ENCODE peak calls at places on chromosomes 1 and 21, in four cellular contexts. One of them, this sample, is unnamed.
A peak's percentile ranks its signal among the peaks of the same experiment; 100 is the strongest.

GRCh38 chr1:51636765-51637522 is 20.1 kb downstream of the OSBPL9 start:
- DNase-seq in K562: peak; percentile 61
- DNase-seq in GM12878: no peak
- DNase-seq in SK-N-SH: no peak
- DNase-seq in this sample: no peak

GRCh38 chr1:206816390-206817287 is 44.3 kb upstream of the IL10 start:
- DNase-seq in K562: peak; percentile 71
- DNase-seq in GM12878: peak; percentile 73
- DNase-seq in SK-N-SH: no peak
- DNase-seq in this sample: no peak

GRCh38 chr1:246677842-246678241 is 46.4 kb upstream of the SCCPDH start:
- DNase-seq in K562: no peak
- DNase-seq in GM12878: no peak
- DNase-seq in SK-N-SH: no peak
- DNase-seq in this sample: no peak

GRCh38 chr1:31426249-31426922 is 13.4 kb downstream of the SERINC2 start:
- DNase-seq in K562: no peak
- DNase-seq in GM12878: no peak
- DNase-seq in SK-N-SH: no peak
- DNase-seq in this sample: no peak

GRCh38 chr1:216617081-216617480 is 106.1 kb downstream of the ESRRG start:
- DNase-seq in K562: no peak
- DNase-seq in GM12878: no peak
- DNase-seq in SK-N-SH: no peak
- DNase-seq in this sample: no peak

GRCh38 chr1:218476385-218476784 is 131.2 kb downstream of the TGFB2 start:
- DNase-seq in K562: no peak
- DNase-seq in GM12878: no peak
- DNase-seq in SK-N-SH: no peak
- DNase-seq in this sample: peak; percentile 35

GRCh38 chr1:218699411-218699810 is 354.3 kb downstream of the TGFB2 start:
- DNase-seq in K562: no peak
- DNase-seq in GM12878: no peak
- DNase-seq in SK-N-SH: no peak
- DNase-seq in this sample: no peak

GRCh38 chr1:40978886-40979240 is 633 bp upstream of the CTPS1 start:
- DNase-seq in K562: no peak
- DNase-seq in GM12878: no peak
- DNase-seq in SK-N-SH: no peak
- DNase-seq in this sample: no peak

GRCh38 chr1:185929759-185930158 is 195.6 kb downstream of the HMCN1 start:
- DNase-seq in K562: no peak
- DNase-seq in GM12878: no peak
- DNase-seq in SK-N-SH: no peak
- DNase-seq in this sample: no peak

GRCh38 chr1:30506785-30507312 is 216.5 kb downstream of the MATN1 start:
- DNase-seq in K562: no peak
- DNase-seq in GM12878: no peak
- DNase-seq in SK-N-SH: no peak
- DNase-seq in this sample: no peak

GRCh38 chr1:197637406-197637805 is 137.9 kb downstream of the DENND1B start:
- DNase-seq in K562: no peak
- DNase-seq in GM12878: no peak
- DNase-seq in SK-N-SH: no peak
- DNase-seq in this sample: no peak

GRCh38 chr1:224438989-224439388 is 4.4 kb upstream of the WDR26 start:
- DNase-seq in K562: no peak
- DNase-seq in GM12878: no peak
- DNase-seq in SK-N-SH: no peak
- DNase-seq in this sample: peak; percentile 91

GRCh38 chr21:43718872-43719747 is at the start of gene PDXK:
- DNase-seq in K562: peak; percentile 94
- DNase-seq in GM12878: peak; percentile 35
- DNase-seq in SK-N-SH: peak; percentile 97
- DNase-seq in this sample: peak; percentile 67

GRCh38 chr21:40049031-40049958 is 182.1 kb downstream of the PCP4 start:
- DNase-seq in K562: no peak
- DNase-seq in GM12878: no peak
- DNase-seq in SK-N-SH: no peak
- DNase-seq in this sample: no peak

GRCh38 chr1:204448321-204448964 is 36.8 kb upstream of the PPP1R15B start:
- DNase-seq in K562: no peak
- DNase-seq in GM12878: no peak
- DNase-seq in SK-N-SH: no peak
- DNase-seq in this sample: no peak

GRCh38 chr1:80509965-80510522 is 1290.7 kb upstream of the ADGRL2 start:
- DNase-seq in K562: no peak
- DNase-seq in GM12878: no peak
- DNase-seq in SK-N-SH: no peak
- DNase-seq in this sample: no peak

GRCh38 chr1:94246692-94247145 is 9.3 kb upstream of the ARHGAP29 start:
- DNase-seq in K562: no peak
- DNase-seq in GM12878: no peak
- DNase-seq in SK-N-SH: peak; percentile 28
- DNase-seq in this sample: no peak

GRCh38 chr1:150227228-150227627 is 8.7 kb downstream of the ANP32E start:
- DNase-seq in K562: no peak
- DNase-seq in GM12878: no peak
- DNase-seq in SK-N-SH: no peak
- DNase-seq in this sample: no peak

GRCh38 chr1:204523605-204524215 is 7.5 kb downstream of the MDM4 start:
- DNase-seq in K562: peak; percentile 42
- DNase-seq in GM12878: no peak
- DNase-seq in SK-N-SH: no peak
- DNase-seq in this sample: peak; percentile 18

GRCh38 chr1:33349081-33349759 is 28.3 kb upstream of the A3GALT2 start:
- DNase-seq in K562: peak; percentile 63
- DNase-seq in GM12878: no peak
- DNase-seq in SK-N-SH: peak; percentile 89
- DNase-seq in this sample: no peak

GRCh38 chr1:208083016-208083714 is 161.0 kb downstream of the PLXNA2 start:
- DNase-seq in K562: no peak
- DNase-seq in GM12878: no peak
- DNase-seq in SK-N-SH: peak; percentile 68
- DNase-seq in this sample: no peak

GRCh38 chr1:52929019-52929418 is 1.9 kb downstream of the SCP2 start:
- DNase-seq in K562: no peak
- DNase-seq in GM12878: no peak
- DNase-seq in SK-N-SH: no peak
- DNase-seq in this sample: no peak

GRCh38 chr1:183097438-183098051 is 74.3 kb downstream of the LAMC1 start:
- DNase-seq in K562: no peak
- DNase-seq in GM12878: no peak
- DNase-seq in SK-N-SH: no peak
- DNase-seq in this sample: no peak

GRCh38 chr1:12246584-12246983 is 16.8 kb downstream of the VPS13D start:
- DNase-seq in K562: no peak
- DNase-seq in GM12878: no peak
- DNase-seq in SK-N-SH: no peak
- DNase-seq in this sample: no peak

GRCh38 chr1:117544509-117545109 is 61.2 kb upstream of the TENT5C start:
- DNase-seq in K562: no peak
- DNase-seq in GM12878: no peak
- DNase-seq in SK-N-SH: no peak
- DNase-seq in this sample: peak; percentile 68

GRCh38 chr1:3609769-3610157 is 1.5 kb downstream of the MEGF6 start:
- DNase-seq in K562: no peak
- DNase-seq in GM12878: no peak
- DNase-seq in SK-N-SH: no peak
- DNase-seq in this sample: no peak

GRCh38 chr1:179490611-179491010 is 85.1 kb downstream of the NPHS2 start:
- DNase-seq in K562: no peak
- DNase-seq in GM12878: no peak
- DNase-seq in SK-N-SH: no peak
- DNase-seq in this sample: no peak

GRCh38 chr1:159008744-159009188 is 941 bp upstream of the IFI16 start:
- DNase-seq in K562: no peak
- DNase-seq in GM12878: peak; percentile 69
- DNase-seq in SK-N-SH: no peak
- DNase-seq in this sample: no peak

GRCh38 chr1:13836136-13836535 is 136.1 kb downstream of the PRDM2 start:
- DNase-seq in K562: no peak
- DNase-seq in GM12878: no peak
- DNase-seq in SK-N-SH: peak; percentile 1
- DNase-seq in this sample: no peak

GRCh38 chr1:158354255-158354654 is 561 bp downstream of the CD1E start:
- DNase-seq in K562: no peak
- DNase-seq in GM12878: no peak
- DNase-seq in SK-N-SH: no peak
- DNase-seq in this sample: no peak

GRCh38 chr1:234750922-234751595 is 141.1 kb upstream of the IRF2BP2 start:
- DNase-seq in K562: peak; percentile 79
- DNase-seq in GM12878: no peak
- DNase-seq in SK-N-SH: no peak
- DNase-seq in this sample: peak; percentile 99

GRCh38 chr1:23407036-23407630 is 17.4 kb downstream of the TCEA3 start:
- DNase-seq in K562: no peak
- DNase-seq in GM12878: no peak
- DNase-seq in SK-N-SH: no peak
- DNase-seq in this sample: no peak

GRCh38 chr1:170010443-170010842 is 64.1 kb downstream of the KIFAP3 start:
- DNase-seq in K562: peak; percentile 73
- DNase-seq in GM12878: no peak
- DNase-seq in SK-N-SH: no peak
- DNase-seq in this sample: peak; percentile 44

GRCh38 chr1:103496014-103496635 is 29.4 kb upstream of the RNPC3 start:
- DNase-seq in K562: no peak
- DNase-seq in GM12878: no peak
- DNase-seq in SK-N-SH: no peak
- DNase-seq in this sample: no peak

GRCh38 chr1:214401666-214402065 is 120.7 kb downstream of the SMYD2 start:
- DNase-seq in K562: no peak
- DNase-seq in GM12878: no peak
- DNase-seq in SK-N-SH: no peak
- DNase-seq in this sample: no peak

GRCh38 chr1:214402583-214403216 is 121.7 kb downstream of the SMYD2 start:
- DNase-seq in K562: no peak
- DNase-seq in GM12878: no peak
- DNase-seq in SK-N-SH: no peak
- DNase-seq in this sample: no peak

GRCh38 chr1:214403431-214403830 is 122.5 kb downstream of the SMYD2 start:
- DNase-seq in K562: no peak
- DNase-seq in GM12878: no peak
- DNase-seq in SK-N-SH: no peak
- DNase-seq in this sample: no peak

GRCh38 chr1:214404571-214405213 is 123.7 kb downstream of the SMYD2 start:
- DNase-seq in K562: no peak
- DNase-seq in GM12878: no peak
- DNase-seq in SK-N-SH: no peak
- DNase-seq in this sample: peak; percentile 2

GRCh38 chr1:214404154-214404553 is 123.2 kb downstream of the SMYD2 start:
- DNase-seq in K562: no peak
- DNase-seq in GM12878: peak; percentile 12
- DNase-seq in SK-N-SH: no peak
- DNase-seq in this sample: no peak
- H3K4me2 ChIP-seq in K562: no peak overlapping the region
- H3K4me2 ChIP-seq in GM12878: no peak overlapping the region
- H3K4me2 ChIP-seq in SK-N-SH: peak overlapping the region; percentile 63
- H3K4me2 ChIP-seq in this sample: no peak overlapping the region

DNA sequence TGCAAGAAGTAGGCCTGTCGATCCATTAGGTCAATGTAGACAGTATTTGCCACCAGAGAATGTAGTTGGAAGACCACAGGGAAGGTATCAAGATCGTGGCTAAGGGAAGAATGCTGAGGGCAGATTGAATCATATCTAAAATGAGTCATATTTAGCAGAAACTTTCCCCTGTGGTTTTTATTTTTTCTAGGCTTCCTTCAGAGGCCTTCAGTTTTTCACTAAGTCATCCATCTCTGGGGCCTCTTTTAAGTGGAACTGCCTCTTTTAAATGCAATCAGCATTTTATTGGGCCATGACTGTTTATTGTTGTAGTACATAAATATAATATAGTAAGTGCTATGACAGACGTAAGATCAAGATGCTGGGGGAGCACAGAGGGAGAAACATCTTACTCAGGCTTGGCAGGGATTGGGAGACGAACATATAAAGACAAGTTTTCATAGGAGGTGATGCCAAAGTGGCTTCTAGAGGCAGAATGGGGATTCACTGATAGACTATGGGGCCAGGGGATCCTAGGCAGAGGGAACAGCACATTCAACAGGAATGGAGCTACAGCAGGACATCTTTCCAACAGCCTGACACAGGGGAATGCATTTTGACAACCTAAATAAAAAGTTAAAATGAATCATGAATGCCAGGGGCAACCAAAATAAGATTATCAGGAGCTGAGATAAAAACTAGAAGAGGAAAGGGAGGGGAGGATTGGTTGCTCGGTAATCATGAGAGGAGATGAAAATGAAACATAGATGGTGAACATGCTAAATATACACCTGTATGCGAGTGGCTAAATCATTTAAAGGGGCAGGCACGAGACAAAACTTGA is 20.1 kb downstream of the UBE2U start:
- DNase-seq in K562: no peak
- DNase-seq in GM12878: peak; percentile 19
- DNase-seq in SK-N-SH: no peak
- DNase-seq in this sample: no peak
- TF ChIP-seq NFIC in K562: no peak
- TF ChIP-seq NFIC in GM12878: peak; percentile 82
- TF ChIP-seq NFIC in SK-N-SH: peak; percentile 55
- TF ChIP-seq NFIC in this sample: no peak

GRCh38 chr1:114694540-114695310 is 621 bp downstream of the AMPD1 start:
- DNase-seq in K562: no peak
- DNase-seq in GM12878: no peak
- DNase-seq in SK-N-SH: no peak
- DNase-seq in this sample: no peak
- H3K4me2 ChIP-seq in K562: no peak overlapping the region
- H3K4me2 ChIP-seq in GM12878: no peak overlapping the region
- H3K4me2 ChIP-seq in SK-N-SH: no peak overlapping the region
- H3K4me2 ChIP-seq in this sample: no peak overlapping the region

GRCh38 chr1:91727763-91728162 is 158.2 kb downstream of the TGFBR3 start:
- DNase-seq in K562: peak; percentile 65
- DNase-seq in GM12878: no peak
- DNase-seq in SK-N-SH: no peak
- DNase-seq in this sample: no peak

GRCh38 chr1:91725961-91726704 is 159.8 kb downstream of the TGFBR3 start:
- DNase-seq in K562: no peak
- DNase-seq in GM12878: no peak
- DNase-seq in SK-N-SH: no peak
- DNase-seq in this sample: peak; percentile 40

GRCh38 chr1:91724644-91725043 is 161.3 kb downstream of the TGFBR3 start:
- DNase-seq in K562: no peak
- DNase-seq in GM12878: no peak
- DNase-seq in SK-N-SH: no peak
- DNase-seq in this sample: no peak

GRCh38 chr1:91720044-91720443 is 165.9 kb downstream of the TGFBR3 start:
- DNase-seq in K562: no peak
- DNase-seq in GM12878: no peak
- DNase-seq in SK-N-SH: no peak
- DNase-seq in this sample: no peak

DNA sequence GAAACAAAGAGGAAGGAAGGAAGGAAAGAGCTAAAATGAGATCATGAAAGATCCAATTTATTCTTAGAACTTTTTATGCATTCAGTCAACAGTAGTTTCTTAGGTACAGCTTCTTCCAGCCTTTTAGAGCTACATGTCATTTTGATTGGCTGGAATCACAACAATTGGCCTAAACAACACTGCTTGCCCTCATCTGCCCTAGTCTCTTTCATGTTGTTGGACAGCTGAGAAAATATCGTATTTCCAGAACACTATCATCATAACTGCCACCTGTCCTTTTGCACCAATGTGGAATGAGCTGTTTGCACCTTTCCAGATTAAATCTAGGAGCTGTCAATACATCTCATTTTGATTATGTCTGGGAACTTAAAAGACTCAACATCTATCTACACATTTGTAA is 161.7 kb downstream of the TGFBR3 start:
- DNase-seq in K562: no peak
- DNase-seq in GM12878: no peak
- DNase-seq in SK-N-SH: no peak
- DNase-seq in this sample: no peak
- TF ChIP-seq NFIC in K562: no peak
- TF ChIP-seq NFIC in GM12878: no peak
- TF ChIP-seq NFIC in SK-N-SH: no peak
- TF ChIP-seq NFIC in this sample: no peak